ENCODE peak calls at places on chromosome 13, in five cellular contexts. L is activated CD4-positive, alpha-beta T cell treated with anti-CD3 and anti-CD28 coated beads, Interleukin-2, amount 50 U/mL, for 4 hours; F is NCI-H1694; I is Caco-2; Q is AG10803. K is an unnamed sample.

GRCh38 chr13:50106559-50106958 is 91.3 kb downstream of the KCNRG start:
- DNase-seq in Q (no peak), L (no peak), F (no peak), I (no peak), K (no peak)

GRCh38 chr13:74256969-74257368 is 122.8 kb upstream of the KLF12 start:
- DNase-seq in I (no peak), Q (no peak), L (no peak), F (no peak), K (no peak)

GRCh38 chr13:49206641-49207040 is 13.5 kb upstream of the MLNR start:
- DNase-seq in Q (no peak), I (no peak), L (no peak), F (no peak), K (no peak)

GRCh38 chr13:30421093-30422055 is 919 bp upstream of the UBE2L5 start:
- DNase-seq in Q (peak; percentile 93), I (peak; percentile 84), L (peak; percentile 26), F (no peak), K (peak; percentile 91)

GRCh38 chr13:21917046-21918010 is 246.5 kb downstream of the FGF9 start:
- DNase-seq in F (no peak), I (no peak), Q (no peak), L (no peak), K (no peak)

GRCh38 chr13:106230450-106230849 is 305.0 kb downstream of the EFNB2 start:
- DNase-seq in I (no peak), Q (peak; percentile 3), F (no peak), L (no peak), K (peak; percentile 46)

GRCh38 chr13:80168089-80168850 is 172.7 kb downstream of the SPRY2 start:
- DNase-seq in L (no peak), Q (peak; percentile 13), I (no peak), F (no peak), K (peak; percentile 46)

GRCh38 chr13:80101040-80101439 is 239.9 kb downstream of the SPRY2 start:
- DNase-seq in L (no peak), F (no peak), Q (no peak), I (no peak), K (no peak)

GRCh38 chr13:44368062-44368591 is 5.5 kb upstream of the SERP2 start:
- DNase-seq in I (peak; percentile 53), F (no peak), L (no peak), Q (peak; percentile 84), K (peak; percentile 52)

GRCh38 chr13:37429976-37430375 is 168.6 kb downstream of the POSTN start:
- DNase-seq in I (no peak), Q (peak; percentile 86), F (no peak), L (no peak), K (peak; percentile 88)

GRCh38 chr13:23578411-23579071 is 8.3 kb downstream of the TNFRSF19 start:
- DNase-seq in F (no peak), L (peak; percentile 52), I (peak; percentile 93), Q (peak; percentile 73), K (peak; percentile 61)

GRCh38 chr13:62193919-62194318 is 778.3 kb upstream of the PCDH20 start:
- DNase-seq in F (no peak), L (no peak), Q (no peak), I (no peak), K (no peak)

GRCh38 chr13:73985789-73986188 is 148.4 kb downstream of the KLF12 start:
- DNase-seq in F (no peak), L (no peak), Q (no peak), I (no peak), K (no peak)

GRCh38 chr13:110716235-110716505 is 2.7 kb downstream of the ING1 start:
- DNase-seq in I (peak; percentile 62), F (no peak), Q (no peak), L (no peak), K (peak; percentile 56)

GRCh38 chr13:102812616-102813287 is 13.8 kb downstream of the BIVM start:
- DNase-seq in L (no peak), F (no peak), Q (no peak), I (no peak), K (peak; percentile 33)

GRCh38 chr13:40983269-40983668 is 35.8 kb downstream of the ELF1 start:
- DNase-seq in Q (no peak), I (no peak), F (no peak), L (no peak), K (peak; percentile 56)

K was measured in mesenchymal stem cell.